ENCODE peak calls at places on chromosomes 2 and 18, in ten cellular contexts. One of them, this sample, is unnamed.

GRCh38 chr2:15937882-15938802 is 2.2 kb upstream of the MYCN start:
- DNase-seq in AG09309: no peak
- DNase-seq in activated T-helper 9 cell treated with anti-CD3 and anti-CD28 coated beads, Interleukin-2, amount 50 U/mL, for 16 hours: no peak
- DNase-seq in H54: no peak
- DNase-seq in occipital lobe: no peak
- DNase-seq in cerebellum: no peak
- DNase-seq in cardiac fibroblast: no peak
- DNase-seq in AG09319: no peak
- DNase-seq in left ventricle myocardium superior: no peak
- DNase-seq in keratinocyte: no peak
- DNase-seq in this sample: no peak

GRCh38 chr18:58290059-58290747 is 246.2 kb downstream of the NEDD4L start:
- DNase-seq in left ventricle myocardium superior: no peak
- DNase-seq in occipital lobe: no peak
- DNase-seq in H54: no peak
- DNase-seq in AG09309: no peak
- DNase-seq in cardiac fibroblast: peak; percentile 22
- DNase-seq in activated T-helper 9 cell treated with anti-CD3 and anti-CD28 coated beads, Interleukin-2, amount 50 U/mL, for 16 hours: no peak
- DNase-seq in cerebellum: no peak
- DNase-seq in AG09319: no peak
- DNase-seq in keratinocyte: no peak
- DNase-seq in this sample: peak; percentile 41

GRCh38 chr18:63342206-63342605 is 22.6 kb upstream of the BCL2 start:
- DNase-seq in cardiac fibroblast: peak; percentile 57
- DNase-seq in H54: no peak
- DNase-seq in cerebellum: no peak
- DNase-seq in activated T-helper 9 cell treated with anti-CD3 and anti-CD28 coated beads, Interleukin-2, amount 50 U/mL, for 16 hours: no peak
- DNase-seq in AG09309: no peak
- DNase-seq in keratinocyte: no peak
- DNase-seq in left ventricle myocardium superior: no peak
- DNase-seq in occipital lobe: no peak
- DNase-seq in AG09319: no peak
- DNase-seq in this sample: peak; percentile 50

GRCh38 chr2:35530615-35531135 is 824.9 kb upstream of the CRIM1 start:
- DNase-seq in H54: no peak
- DNase-seq in left ventricle myocardium superior: no peak
- DNase-seq in occipital lobe: no peak
- DNase-seq in AG09309: no peak
- DNase-seq in AG09319: no peak
- DNase-seq in cardiac fibroblast: no peak
- DNase-seq in keratinocyte: no peak
- DNase-seq in cerebellum: no peak
- DNase-seq in activated T-helper 9 cell treated with anti-CD3 and anti-CD28 coated beads, Interleukin-2, amount 50 U/mL, for 16 hours: no peak
- DNase-seq in this sample: no peak

GRCh38 chr2:56185101-56185581 is 1.4 kb downstream of the CCDC85A start:
- DNase-seq in activated T-helper 9 cell treated with anti-CD3 and anti-CD28 coated beads, Interleukin-2, amount 50 U/mL, for 16 hours: no peak
- DNase-seq in AG09309: no peak
- DNase-seq in H54: peak; percentile 36
- DNase-seq in AG09319: no peak
- DNase-seq in cardiac fibroblast: no peak
- DNase-seq in occipital lobe: no peak
- DNase-seq in keratinocyte: no peak
- DNase-seq in cerebellum: peak; percentile 23
- DNase-seq in left ventricle myocardium superior: peak; percentile 74
- DNase-seq in this sample: peak; percentile 56

GRCh38 chr2:41937464-41937861 is 110.4 kb upstream of the PKDCC start:
- DNase-seq in AG09309: no peak
- DNase-seq in keratinocyte: no peak
- DNase-seq in activated T-helper 9 cell treated with anti-CD3 and anti-CD28 coated beads, Interleukin-2, amount 50 U/mL, for 16 hours: no peak
- DNase-seq in occipital lobe: no peak
- DNase-seq in left ventricle myocardium superior: no peak
- DNase-seq in cerebellum: no peak
- DNase-seq in cardiac fibroblast: peak; percentile 58
- DNase-seq in H54: no peak
- DNase-seq in AG09319: no peak
- DNase-seq in this sample: no peak

GRCh38 chr2:101116841-101117552 is 34.2 kb downstream of the TBC1D8 start:
- DNase-seq in AG09319: no peak
- DNase-seq in activated T-helper 9 cell treated with anti-CD3 and anti-CD28 coated beads, Interleukin-2, amount 50 U/mL, for 16 hours: no peak
- DNase-seq in cardiac fibroblast: no peak
- DNase-seq in AG09309: no peak
- DNase-seq in cerebellum: no peak
- DNase-seq in H54: no peak
- DNase-seq in left ventricle myocardium superior: no peak
- DNase-seq in occipital lobe: no peak
- DNase-seq in keratinocyte: no peak
- DNase-seq in this sample: no peak

GRCh38 chr2:241837197-241837596 is 21.5 kb downstream of the PDCD1 start:
- DNase-seq in occipital lobe: no peak
- DNase-seq in AG09319: no peak
- DNase-seq in H54: no peak
- DNase-seq in cardiac fibroblast: no peak
- DNase-seq in AG09309: no peak
- DNase-seq in left ventricle myocardium superior: no peak
- DNase-seq in cerebellum: no peak
- DNase-seq in activated T-helper 9 cell treated with anti-CD3 and anti-CD28 coated beads, Interleukin-2, amount 50 U/mL, for 16 hours: no peak
- DNase-seq in keratinocyte: no peak
- DNase-seq in this sample: no peak

GRCh38 chr2:109489296-109489695 is 124.5 kb downstream of the SEPTIN10 start:
- DNase-seq in AG09319: no peak
- DNase-seq in activated T-helper 9 cell treated with anti-CD3 and anti-CD28 coated beads, Interleukin-2, amount 50 U/mL, for 16 hours: no peak
- DNase-seq in keratinocyte: no peak
- DNase-seq in AG09309: no peak
- DNase-seq in H54: no peak
- DNase-seq in cardiac fibroblast: no peak
- DNase-seq in occipital lobe: no peak
- DNase-seq in left ventricle myocardium superior: no peak
- DNase-seq in cerebellum: no peak
- DNase-seq in this sample: no peak

GRCh38 chr18:66495844-66496243 is 108.0 kb downstream of the CDH19 start:
- DNase-seq in H54: no peak
- DNase-seq in AG09309: no peak
- DNase-seq in keratinocyte: no peak
- DNase-seq in cerebellum: peak; percentile 21
- DNase-seq in AG09319: no peak
- DNase-seq in occipital lobe: peak; percentile 3
- DNase-seq in left ventricle myocardium superior: peak; percentile 46
- DNase-seq in cardiac fibroblast: peak; percentile 20
- DNase-seq in activated T-helper 9 cell treated with anti-CD3 and anti-CD28 coated beads, Interleukin-2, amount 50 U/mL, for 16 hours: no peak
- DNase-seq in this sample: no peak